ENCODE peak calls at places on chromosomes 1 and 21, in nine cellular contexts. One of them, this sample, is unnamed.
A peak's percentile ranks its signal among the peaks of the same experiment; 100 is the strongest.

GRCh38 chr1:69863704-69864103 is 296.0 kb downstream of the LRRC7 start:
- DNase-seq in fibroblast of lung: no peak
- DNase-seq in heart left ventricle: no peak
- DNase-seq in right cardiac atrium: no peak
- DNase-seq in colonic mucosa: no peak
- DNase-seq in breast epithelium: no peak
- DNase-seq in tibial nerve: no peak
- DNase-seq in aorta: no peak
- DNase-seq in neural progenitor cell: no peak
- DNase-seq in this sample: no peak

GRCh38 chr1:162166934-162167615 is 97.6 kb downstream of the NOS1AP start:
- DNase-seq in fibroblast of lung: no peak
- DNase-seq in heart left ventricle: no peak
- DNase-seq in right cardiac atrium: no peak
- DNase-seq in colonic mucosa: no peak
- DNase-seq in breast epithelium: no peak
- DNase-seq in tibial nerve: no peak
- DNase-seq in aorta: no peak
- DNase-seq in neural progenitor cell: peak; percentile 18
- DNase-seq in this sample: no peak

GRCh38 chr1:202689493-202690342 is 20.5 kb downstream of the SYT2 start:
- DNase-seq in fibroblast of lung: no peak
- DNase-seq in heart left ventricle: no peak
- DNase-seq in right cardiac atrium: no peak
- DNase-seq in colonic mucosa: no peak
- DNase-seq in breast epithelium: no peak
- DNase-seq in tibial nerve: no peak
- DNase-seq in aorta: no peak
- DNase-seq in neural progenitor cell: peak; percentile 18
- DNase-seq in this sample: no peak

GRCh38 chr1:183812686-183813569 is 8.0 kb downstream of the RGL1 start:
- DNase-seq in fibroblast of lung: peak; percentile 76
- DNase-seq in heart left ventricle: no peak
- DNase-seq in right cardiac atrium: no peak
- DNase-seq in colonic mucosa: no peak
- DNase-seq in breast epithelium: no peak
- DNase-seq in tibial nerve: no peak
- DNase-seq in aorta: no peak
- DNase-seq in neural progenitor cell: peak; percentile 52
- DNase-seq in this sample: peak; percentile 41

GRCh38 chr1:184892116-184892515 is 82.2 kb downstream of the NIBAN1 start:
- DNase-seq in fibroblast of lung: no peak
- DNase-seq in heart left ventricle: no peak
- DNase-seq in right cardiac atrium: no peak
- DNase-seq in colonic mucosa: no peak
- DNase-seq in breast epithelium: no peak
- DNase-seq in tibial nerve: no peak
- DNase-seq in aorta: no peak
- DNase-seq in neural progenitor cell: no peak
- DNase-seq in this sample: no peak

GRCh38 chr1:224635356-224635755 is 19.2 kb downstream of the CNIH3 start:
- DNase-seq in fibroblast of lung: peak; percentile 87
- DNase-seq in heart left ventricle: no peak
- DNase-seq in right cardiac atrium: no peak
- DNase-seq in colonic mucosa: no peak
- DNase-seq in breast epithelium: no peak
- DNase-seq in tibial nerve: no peak
- DNase-seq in aorta: no peak
- DNase-seq in neural progenitor cell: no peak
- DNase-seq in this sample: no peak

GRCh38 chr1:83531910-83532309 is 467.0 kb downstream of the TTLL7 start:
- DNase-seq in fibroblast of lung: no peak
- DNase-seq in heart left ventricle: no peak
- DNase-seq in right cardiac atrium: no peak
- DNase-seq in colonic mucosa: no peak
- DNase-seq in breast epithelium: no peak
- DNase-seq in tibial nerve: no peak
- DNase-seq in aorta: no peak
- DNase-seq in neural progenitor cell: no peak
- DNase-seq in this sample: no peak

GRCh38 chr1:182570611-182570970 is 18.5 kb downstream of the RNASEL start:
- DNase-seq in fibroblast of lung: no peak
- DNase-seq in heart left ventricle: no peak
- DNase-seq in right cardiac atrium: no peak
- DNase-seq in colonic mucosa: no peak
- DNase-seq in breast epithelium: no peak
- DNase-seq in tibial nerve: no peak
- DNase-seq in aorta: no peak
- DNase-seq in neural progenitor cell: no peak
- DNase-seq in this sample: no peak

GRCh38 chr1:169795687-169796086 is 980 bp upstream of the METTL18 start:
- DNase-seq in fibroblast of lung: peak; percentile 20
- DNase-seq in heart left ventricle: no peak
- DNase-seq in right cardiac atrium: no peak
- DNase-seq in colonic mucosa: no peak
- DNase-seq in breast epithelium: no peak
- DNase-seq in tibial nerve: no peak
- DNase-seq in aorta: no peak
- DNase-seq in neural progenitor cell: peak; percentile 30
- DNase-seq in this sample: no peak

GRCh38 chr1:243946946-243947345 is 96.9 kb upstream of the AKT3 start:
- DNase-seq in fibroblast of lung: no peak
- DNase-seq in heart left ventricle: no peak
- DNase-seq in right cardiac atrium: peak; percentile 52
- DNase-seq in colonic mucosa: no peak
- DNase-seq in breast epithelium: no peak
- DNase-seq in tibial nerve: no peak
- DNase-seq in aorta: no peak
- DNase-seq in neural progenitor cell: peak; percentile 59
- DNase-seq in this sample: no peak

GRCh38 chr1:65247419-65248359 is 61.7 kb upstream of the DNAJC6 start:
- DNase-seq in fibroblast of lung: peak; percentile 56
- DNase-seq in heart left ventricle: peak; percentile 50
- DNase-seq in right cardiac atrium: no peak
- DNase-seq in colonic mucosa: no peak
- DNase-seq in breast epithelium: no peak
- DNase-seq in tibial nerve: no peak
- DNase-seq in aorta: no peak
- DNase-seq in neural progenitor cell: no peak
- DNase-seq in this sample: peak; percentile 46

GRCh38 chr1:56570924-56571372 is 8.4 kb downstream of the PLPP3 start:
- DNase-seq in fibroblast of lung: no peak
- DNase-seq in heart left ventricle: no peak
- DNase-seq in right cardiac atrium: no peak
- DNase-seq in colonic mucosa: no peak
- DNase-seq in breast epithelium: no peak
- DNase-seq in tibial nerve: no peak
- DNase-seq in aorta: no peak
- DNase-seq in neural progenitor cell: no peak
- DNase-seq in this sample: no peak

GRCh38 chr1:100438789-100439188 is 86.5 kb downstream of the CDC14A start:
- DNase-seq in fibroblast of lung: no peak
- DNase-seq in heart left ventricle: no peak
- DNase-seq in right cardiac atrium: no peak
- DNase-seq in colonic mucosa: no peak
- DNase-seq in breast epithelium: no peak
- DNase-seq in tibial nerve: no peak
- DNase-seq in aorta: no peak
- DNase-seq in neural progenitor cell: no peak
- DNase-seq in this sample: no peak

GRCh38 chr1:47993881-47994625 is 3.1 kb downstream of the TRABD2B start:
- DNase-seq in fibroblast of lung: no peak
- DNase-seq in heart left ventricle: no peak
- DNase-seq in right cardiac atrium: peak; percentile 68
- DNase-seq in colonic mucosa: no peak
- DNase-seq in breast epithelium: no peak
- DNase-seq in tibial nerve: no peak
- DNase-seq in aorta: no peak
- DNase-seq in neural progenitor cell: no peak
- DNase-seq in this sample: no peak

GRCh38 chr1:40928699-40929098 is 50.8 kb upstream of the CTPS1 start:
- DNase-seq in fibroblast of lung: no peak
- DNase-seq in heart left ventricle: no peak
- DNase-seq in right cardiac atrium: no peak
- DNase-seq in colonic mucosa: no peak
- DNase-seq in breast epithelium: no peak
- DNase-seq in tibial nerve: no peak
- DNase-seq in aorta: no peak
- DNase-seq in neural progenitor cell: no peak
- DNase-seq in this sample: no peak

GRCh38 chr1:233569636-233570035 is 44.3 kb upstream of the KCNK1 start:
- DNase-seq in fibroblast of lung: peak; percentile 32
- DNase-seq in heart left ventricle: no peak
- DNase-seq in right cardiac atrium: no peak
- DNase-seq in colonic mucosa: no peak
- DNase-seq in breast epithelium: no peak
- DNase-seq in tibial nerve: no peak
- DNase-seq in aorta: no peak
- DNase-seq in neural progenitor cell: no peak
- DNase-seq in this sample: no peak

GRCh38 chr1:15833069-15833679 is 14.3 kb upstream of the SPEN start:
- DNase-seq in fibroblast of lung: peak; percentile 18
- DNase-seq in heart left ventricle: peak; percentile 60
- DNase-seq in right cardiac atrium: peak; percentile 78
- DNase-seq in colonic mucosa: peak; percentile 65
- DNase-seq in breast epithelium: peak; percentile 79
- DNase-seq in tibial nerve: peak; percentile 40
- DNase-seq in aorta: peak; percentile 84
- DNase-seq in neural progenitor cell: no peak
- DNase-seq in this sample: peak; percentile 60

GRCh38 chr1:109963864-109964263 is 20.7 kb upstream of the AHCYL1 start:
- DNase-seq in fibroblast of lung: peak; percentile 66
- DNase-seq in heart left ventricle: no peak
- DNase-seq in right cardiac atrium: no peak
- DNase-seq in colonic mucosa: no peak
- DNase-seq in breast epithelium: no peak
- DNase-seq in tibial nerve: no peak
- DNase-seq in aorta: no peak
- DNase-seq in neural progenitor cell: no peak
- DNase-seq in this sample: no peak

GRCh38 chr1:202639500-202639899 is 70.8 kb downstream of the SYT2 start:
- DNase-seq in fibroblast of lung: peak; percentile 69
- DNase-seq in heart left ventricle: no peak
- DNase-seq in right cardiac atrium: no peak
- DNase-seq in colonic mucosa: no peak
- DNase-seq in breast epithelium: no peak
- DNase-seq in tibial nerve: no peak
- DNase-seq in aorta: no peak
- DNase-seq in neural progenitor cell: peak; percentile 68
- DNase-seq in this sample: no peak

GRCh38 chr1:231919900-231920299 is 293.3 kb downstream of the DISC1 start:
- DNase-seq in fibroblast of lung: no peak
- DNase-seq in heart left ventricle: peak; percentile 52
- DNase-seq in right cardiac atrium: no peak
- DNase-seq in colonic mucosa: no peak
- DNase-seq in breast epithelium: no peak
- DNase-seq in tibial nerve: no peak
- DNase-seq in aorta: no peak
- DNase-seq in neural progenitor cell: peak; percentile 29
- DNase-seq in this sample: no peak

GRCh38 chr1:31799196-31799894 is 16.5 kb downstream of the SPOCD1 start:
- DNase-seq in fibroblast of lung: no peak
- DNase-seq in heart left ventricle: no peak
- DNase-seq in right cardiac atrium: no peak
- DNase-seq in colonic mucosa: no peak
- DNase-seq in breast epithelium: no peak
- DNase-seq in tibial nerve: no peak
- DNase-seq in aorta: no peak
- DNase-seq in neural progenitor cell: no peak
- DNase-seq in this sample: no peak

GRCh38 chr1:113242481-113242880 is 147.8 kb upstream of the MAGI3 start:
- DNase-seq in fibroblast of lung: no peak
- DNase-seq in heart left ventricle: no peak
- DNase-seq in right cardiac atrium: no peak
- DNase-seq in colonic mucosa: peak; percentile 93
- DNase-seq in breast epithelium: no peak
- DNase-seq in tibial nerve: no peak
- DNase-seq in aorta: no peak
- DNase-seq in neural progenitor cell: no peak
- DNase-seq in this sample: peak; percentile 19

GRCh38 chr21:46284722-46285121 is 689 bp downstream of the MCM3AP start:
- DNase-seq in fibroblast of lung: no peak
- DNase-seq in heart left ventricle: no peak
- DNase-seq in right cardiac atrium: no peak
- DNase-seq in colonic mucosa: no peak
- DNase-seq in breast epithelium: no peak
- DNase-seq in tibial nerve: no peak
- DNase-seq in aorta: no peak
- DNase-seq in neural progenitor cell: no peak
- DNase-seq in this sample: no peak
- H3K27ac ChIP-seq in fibroblast of lung: no peak overlapping the region
- H3K27ac ChIP-seq in heart left ventricle: no peak overlapping the region
- H3K27ac ChIP-seq in right cardiac atrium: no peak overlapping the region
- H3K27ac ChIP-seq in colonic mucosa: peak overlapping the region; percentile 51
- H3K27ac ChIP-seq in breast epithelium: peak overlapping the region; percentile 93
- H3K27ac ChIP-seq in tibial nerve: no peak overlapping the region
- H3K27ac ChIP-seq in aorta: no peak overlapping the region
- H3K27ac ChIP-seq in neural progenitor cell: no peak overlapping the region
- H3K27ac ChIP-seq in this sample: no peak overlapping the region

GRCh38 chr1:51444534-51445192 is 74.4 kb downstream of the EPS15 start:
- DNase-seq in fibroblast of lung: no peak
- DNase-seq in heart left ventricle: no peak
- DNase-seq in right cardiac atrium: no peak
- DNase-seq in colonic mucosa: no peak
- DNase-seq in breast epithelium: no peak
- DNase-seq in tibial nerve: no peak
- DNase-seq in aorta: no peak
- DNase-seq in neural progenitor cell: peak; percentile 25
- DNase-seq in this sample: no peak
- H3K4me1 ChIP-seq in fibroblast of lung: peaks cover 2% of the 10 kb centered on the region
- H3K4me1 ChIP-seq in heart left ventricle: no peaks in the 10 kb centered on the region
- H3K4me1 ChIP-seq in right cardiac atrium: no peaks in the 10 kb centered on the region
- H3K4me1 ChIP-seq in colonic mucosa: no peaks in the 10 kb centered on the region
- H3K4me1 ChIP-seq in breast epithelium: no peaks in the 10 kb centered on the region
- H3K4me1 ChIP-seq in tibial nerve: peaks cover 6% of the 10 kb centered on the region
- H3K4me1 ChIP-seq in aorta: no peaks in the 10 kb centered on the region
- H3K4me1 ChIP-seq in neural progenitor cell: peaks cover 10% of the 10 kb centered on the region
- H3K4me1 ChIP-seq in this sample: no peaks in the 10 kb centered on the region

GRCh38 chr21:23930565-23930964 is 1676.7 kb downstream of the MRPL39 start:
- DNase-seq in fibroblast of lung: no peak
- DNase-seq in heart left ventricle: no peak
- DNase-seq in right cardiac atrium: no peak
- DNase-seq in colonic mucosa: no peak
- DNase-seq in breast epithelium: no peak
- DNase-seq in tibial nerve: no peak
- DNase-seq in aorta: no peak
- DNase-seq in neural progenitor cell: no peak
- DNase-seq in this sample: no peak
- H3K27ac ChIP-seq in fibroblast of lung: no peak overlapping the region
- H3K27ac ChIP-seq in heart left ventricle: no peak overlapping the region
- H3K27ac ChIP-seq in right cardiac atrium: no peak overlapping the region
- H3K27ac ChIP-seq in colonic mucosa: no peak overlapping the region
- H3K27ac ChIP-seq in breast epithelium: no peak overlapping the region
- H3K27ac ChIP-seq in tibial nerve: no peak overlapping the region
- H3K27ac ChIP-seq in aorta: no peak overlapping the region
- H3K27ac ChIP-seq in neural progenitor cell: no peak overlapping the region
- H3K27ac ChIP-seq in this sample: no peak overlapping the region

DNA sequence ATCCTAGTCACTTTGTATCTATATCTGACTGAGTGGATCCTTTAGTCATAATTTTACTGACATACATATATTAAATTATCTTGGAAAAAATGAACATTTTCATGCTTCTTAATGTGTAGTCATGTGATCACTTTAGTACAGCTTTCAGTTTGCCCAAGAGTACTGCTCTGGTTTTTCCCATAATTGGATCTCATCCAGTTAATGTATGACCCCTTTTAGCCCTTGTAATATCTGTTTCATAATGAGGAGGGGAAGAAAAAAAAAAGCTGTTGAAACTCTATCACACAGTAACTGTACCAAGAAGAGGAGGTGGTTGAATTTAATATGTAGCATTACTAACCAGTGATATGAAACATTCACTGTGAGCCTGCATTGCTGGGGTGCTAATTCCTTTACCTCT is 328.7 kb downstream of the PTPRC start:
- DNase-seq in fibroblast of lung: no peak
- DNase-seq in heart left ventricle: no peak
- DNase-seq in right cardiac atrium: no peak
- DNase-seq in colonic mucosa: no peak
- DNase-seq in breast epithelium: no peak
- DNase-seq in tibial nerve: no peak
- DNase-seq in aorta: no peak
- DNase-seq in neural progenitor cell: no peak
- DNase-seq in this sample: no peak
- H3K4me1 ChIP-seq in fibroblast of lung: no peaks in the 10 kb centered on the region
- H3K4me1 ChIP-seq in heart left ventricle: no peaks in the 10 kb centered on the region
- H3K4me1 ChIP-seq in right cardiac atrium: no peaks in the 10 kb centered on the region
- H3K4me1 ChIP-seq in colonic mucosa: no peaks in the 10 kb centered on the region
- H3K4me1 ChIP-seq in breast epithelium: no peaks in the 10 kb centered on the region
- H3K4me1 ChIP-seq in tibial nerve: no peaks in the 10 kb centered on the region
- H3K4me1 ChIP-seq in aorta: no peaks in the 10 kb centered on the region
- H3K4me1 ChIP-seq in neural progenitor cell: no peaks in the 10 kb centered on the region
- H3K4me1 ChIP-seq in this sample: no peaks in the 10 kb centered on the region